ENCODE peak calls at places on chromosomes 2 and 18, in ten cellular contexts. X is head of caudate nucleus, W is GM13976, F is Right ventricle myocardium superior, Q is neural crest cell, J is NCI-H524, A is HFFc6, M is BJ, L is RPMI8226, E is EH. V is an unnamed sample.

GRCh38 chr2:88016948-88017779 is 817 bp upstream of the RNU2-63P start:
- DNase-seq in A (no peak), L (peak; percentile 58), E (no peak), W (peak; percentile 80), X (peak; percentile 49), M (no peak), Q (no peak), J (peak; percentile 47), F (peak; percentile 68), V (peak; percentile 75)

GRCh38 chr2:221529943-221530652 is 42.0 kb downstream of the EPHA4 start:
- DNase-seq in J (no peak), M (peak; percentile 70), W (no peak), X (no peak), A (peak; percentile 86), Q (no peak), L (no peak), E (peak; percentile 91), F (no peak), V (no peak)

GRCh38 chr18:78973357-78974083 is 6.1 kb upstream of the SALL3 start:
- DNase-seq in E (no peak), F (no peak), L (no peak), Q (no peak), A (no peak), J (no peak), X (no peak), M (no peak), W (no peak), V (no peak)

GRCh38 chr2:195559431-195559914 is 97.6 kb upstream of the SLC39A10 start:
- DNase-seq in X (no peak), F (no peak), W (peak; percentile 68), Q (no peak), E (peak; percentile 85), J (no peak), L (peak; percentile 64), A (peak; percentile 59), M (peak; percentile 77), V (no peak)

GRCh38 chr2:207133862-207134519 is 31.8 kb downstream of the KLF7 start:
- DNase-seq in F (peak; percentile 79), L (peak; percentile 80), X (no peak), M (peak; percentile 82), A (peak; percentile 80), Q (no peak), J (peak; percentile 88), W (no peak), E (peak; percentile 95), V (no peak)

GRCh38 chr2:192886636-192887035 is 691.9 kb upstream of the TMEFF2 start:
- DNase-seq in F (no peak), A (no peak), M (no peak), Q (no peak), W (no peak), J (no peak), L (no peak), X (no peak), E (no peak), V (no peak)

GRCh38 chr2:40625849-40626248 is 174.0 kb upstream of the SLC8A1 start:
- DNase-seq in Q (no peak), X (no peak), F (no peak), J (no peak), W (no peak), M (no peak), E (peak; percentile 75), A (peak; percentile 73), L (no peak), V (no peak)

GRCh38 chr2:216047417-216047816 is 34.1 kb upstream of the MREG start:
- DNase-seq in Q (no peak), L (no peak), E (no peak), A (no peak), F (no peak), J (no peak), X (no peak), W (no peak), M (no peak), V (no peak)

GRCh38 chr2:29741132-29741531 is 180.3 kb downstream of the ALK start:
- DNase-seq in M (no peak), X (no peak), E (no peak), J (no peak), Q (no peak), L (no peak), F (no peak), W (no peak), A (no peak), V (no peak)

GRCh38 chr2:235889302-235889630 is 278.9 kb downstream of the GBX2 start:
- DNase-seq in W (no peak), F (no peak), X (no peak), E (no peak), L (no peak), A (no peak), Q (no peak), M (no peak), J (no peak), V (no peak)

GRCh38 chr2:144379891-144380311 is 140.0 kb downstream of the ZEB2 start:
- DNase-seq in F (peak; percentile 43), W (no peak), M (no peak), A (no peak), E (no peak), X (no peak), Q (no peak), L (no peak), J (peak; percentile 84), V (no peak)

GRCh38 chr2:50658883-50659282 is 373.0 kb downstream of the NRXN1 start:
- DNase-seq in W (no peak), J (no peak), M (no peak), Q (no peak), F (no peak), E (no peak), A (no peak), L (no peak), X (no peak), V (no peak)

GRCh38 chr2:214960677-214961076 is 151.2 kb upstream of the BARD1 start:
- DNase-seq in L (no peak), J (no peak), F (no peak), Q (no peak), W (no peak), M (no peak), A (no peak), X (no peak), E (peak; percentile 3), V (no peak)

GRCh38 chr18:48824231-48824970 is 126.4 kb downstream of the SMAD7 start:
- DNase-seq in X (no peak), M (no peak), W (no peak), A (no peak), F (no peak), Q (no peak), L (no peak), E (no peak), J (no peak), V (no peak)

GRCh38 chr2:41321341-41321740 is 726.5 kb upstream of the PKDCC start:
- DNase-seq in L (no peak), W (no peak), J (no peak), M (no peak), X (no peak), Q (no peak), A (no peak), F (no peak), E (no peak), V (no peak)

GRCh38 chr18:9101730-9102390 is 639 bp upstream of the NDUFV2 start:
- DNase-seq in A (peak; percentile 67), X (no peak), E (peak; percentile 86), Q (no peak), J (no peak), L (peak; percentile 47), F (no peak), M (no peak), W (peak; percentile 58), V (peak; percentile 64)

GRCh38 chr2:8004250-8004681 is 677.6 kb upstream of the ID2 start:
- DNase-seq in J (no peak), Q (no peak), F (no peak), M (peak; percentile 85), X (no peak), A (peak; percentile 89), E (peak; percentile 92), L (peak; percentile 75), W (peak; percentile 66), V (no peak)

GRCh38 chr18:53984021-53984420 is 240.4 kb downstream of the MBD2 start:
- DNase-seq in L (no peak), J (no peak), F (no peak), E (peak; percentile 60), M (no peak), Q (no peak), X (no peak), W (no peak), A (no peak), V (no peak)

GRCh38 chr2:158502984-158503383 is 46.2 kb downstream of the PKP4 start:
- DNase-seq in W (no peak), M (peak; percentile 94), Q (no peak), J (no peak), E (peak; percentile 96), F (no peak), A (peak; percentile 77), L (no peak), X (no peak), V (peak; percentile 56)

GRCh38 chr2:75547345-75548035 is 13.2 kb downstream of the EVA1A start:
- DNase-seq in X (no peak), M (no peak), J (no peak), W (no peak), A (peak; percentile 76), L (no peak), E (peak; percentile 73), Q (no peak), F (no peak), V (no peak)

GRCh38 chr2:192059226-192059625 is 135.5 kb downstream of the TMEFF2 start:
- DNase-seq in Q (no peak), L (no peak), W (no peak), M (no peak), F (no peak), X (no peak), A (no peak), E (no peak), J (no peak), V (no peak)

GRCh38 chr2:109247340-109247739 is 118.3 kb downstream of the SH3RF3 start:
- DNase-seq in F (no peak), X (no peak), W (no peak), E (no peak), A (no peak), Q (no peak), M (no peak), J (no peak), L (peak; percentile 62), V (no peak)

GRCh38 chr2:153477641-153478288 is 797 bp downstream of the RPRM start:
- DNase-seq in X (no peak), J (peak; percentile 13), F (no peak), E (no peak), L (no peak), M (no peak), Q (peak; percentile 7), A (no peak), W (peak; percentile 11), V (no peak)

GRCh38 chr18:46152436-46152807 is 48.2 kb downstream of the HAUS1 start:
- DNase-seq in L (peak; percentile 85), X (no peak), M (no peak), W (no peak), Q (no peak), E (peak; percentile 86), F (peak; percentile 62), J (peak; percentile 23), A (peak; percentile 81), V (no peak)

GRCh38 chr18:13500227-13500865 is 226.0 kb downstream of the FAM210A start:
- DNase-seq in Q (peak; percentile 33), L (no peak), J (no peak), F (peak; percentile 62), A (peak; percentile 24), E (peak; percentile 62), M (peak; percentile 39), W (no peak), X (no peak), V (peak; percentile 38)

V was measured in T47D.